ENCODE peak calls at places on chromosomes 7 and 10, in four cellular contexts. I is body of pancreas, A is right lobe of liver, M is breast epithelium. T is an unnamed sample.

GRCh38 chr10:5628366-5628765 is 38.0 kb downstream of the ASB13 start:
- DNase-seq in I (no peak), A (no peak), M (no peak), T (no peak)

GRCh38 chr10:4770766-4771553 is 55.0 kb upstream of the AKR1E2 start:
- DNase-seq in M (no peak), A (no peak), I (no peak), T (no peak)

GRCh38 chr7:56007167-56007652 is 42.8 kb downstream of the NIPSNAP2 start:
- DNase-seq in A (no peak), M (no peak), I (no peak), T (no peak)

GRCh38 chr10:72821606-72822005 is 71.9 kb upstream of the OIT3 start:
- DNase-seq in M (no peak), A (no peak), I (no peak), T (no peak)

GRCh38 chr10:59896186-59896585 is 10.2 kb downstream of the CCDC6 start:
- DNase-seq in A (peak; percentile 25), I (no peak), M (no peak), T (no peak)

GRCh38 chr7:64407148-64407547 is 93.4 kb downstream of the ZNF736 start:
- DNase-seq in I (no peak), A (no peak), M (no peak), T (no peak)

GRCh38 chr7:152910545-152911013 is 151.0 kb downstream of the ACTR3B start:
- DNase-seq in I (peak; percentile 42), M (no peak), A (no peak), T (no peak)

GRCh38 chr7:89584896-89585295 is 569.4 kb upstream of the STEAP1 start:
- DNase-seq in M (no peak), A (no peak), I (no peak), T (no peak)

GRCh38 chr7:142177869-142178268 is 66.4 kb downstream of the MGAM2 start:
- DNase-seq in A (no peak), I (no peak), M (no peak), T (no peak)

GRCh38 chr7:114789942-114790341 is 132.0 kb upstream of the MDFIC start:
- DNase-seq in I (no peak), A (no peak), M (no peak), T (no peak)

GRCh38 chr10:58477122-58477521 is 35.5 kb upstream of the BICC1 start:
- DNase-seq in A (no peak), M (no peak), I (no peak), T (no peak)

GRCh38 chr7:22859676-22860290 is 37.1 kb upstream of the TOMM7 start:
- DNase-seq in I (no peak), M (no peak), A (no peak), T (no peak)

GRCh38 chr10:104350146-104350635 is 3.4 kb upstream of the CFAP58 start:
- DNase-seq in A (no peak), I (no peak), M (no peak), T (peak; percentile 52)

GRCh38 chr7:158816271-158816670 is 13.0 kb downstream of the ESYT2 start:
- DNase-seq in I (no peak), A (no peak), M (no peak), T (no peak)

GRCh38 chr10:83919187-83919586 is 220.1 kb upstream of the GHITM start:
- DNase-seq in M (no peak), A (no peak), I (no peak), T (no peak)

GRCh38 chr7:152162287-152162686 is 136.8 kb downstream of the GALNT11 start:
- DNase-seq in I (no peak), M (no peak), A (no peak), T (no peak)

GRCh38 chr7:91557789-91558396 is 293.7 kb downstream of the FZD1 start:
- DNase-seq in A (no peak), I (no peak), M (peak; percentile 76), T (no peak)

GRCh38 chr10:224571-224970 is 89.3 kb downstream of the ZMYND11 start:
- DNase-seq in M (no peak), A (no peak), I (no peak), T (no peak)

GRCh38 chr10:95236068-95236903 is 42.2 kb downstream of the ACSM6 start:
- DNase-seq in A (no peak), M (no peak), I (no peak), T (no peak)

GRCh38 chr7:108455833-108456677 is at the start of gene NRCAM:
- DNase-seq in M (no peak), I (peak; percentile 88), A (peak; percentile 38), T (no peak)

GRCh38 chr7:142720140-142720773 is 29.0 kb upstream of the PRSS1 start:
- DNase-seq in M (no peak), I (no peak), A (no peak), T (no peak)

GRCh38 chr7:5445991-5446594 is 22.5 kb upstream of the TNRC18 start:
- DNase-seq in I (no peak), M (no peak), A (no peak), T (no peak)

GRCh38 chr10:80457554-80458262 is 3.6 kb downstream of the TSPAN14 start:
- DNase-seq in I (no peak), M (no peak), A (no peak), T (no peak)

GRCh38 chr10:50221470-50221869 is 29.8 kb downstream of the ASAH2 start:
- DNase-seq in I (no peak), M (no peak), A (no peak), T (no peak)

GRCh38 chr10:36344816-36345215 is 702.7 kb upstream of the FZD8 start:
- DNase-seq in A (no peak), I (no peak), M (no peak), T (no peak)

GRCh38 chr10:86400705-86401587 is 34.4 kb upstream of the GRID1 start:
- DNase-seq in I (peak; percentile 65), M (peak; percentile 42), A (peak; percentile 71), T (peak; percentile 81)

GRCh38 chr10:92242910-92243671 is 47.8 kb downstream of the CPEB3 start:
- DNase-seq in A (peak; percentile 69), I (peak; percentile 68), M (peak; percentile 39), T (peak; percentile 52)

GRCh38 chr7:74061840-74062539 is 21.6 kb upstream of the LIMK1 start:
- DNase-seq in A (peak; percentile 81), M (peak; percentile 84), I (peak; percentile 92), T (peak; percentile 59)

GRCh38 chr10:132265878-132266496 is 41.8 kb downstream of the STK32C start:
- DNase-seq in M (no peak), I (no peak), A (peak; percentile 14), T (no peak)

GRCh38 chr10:49667991-49668390 is 11.5 kb upstream of the C10orf53 start:
- DNase-seq in I (no peak), M (no peak), A (no peak), T (no peak)

GRCh38 chr7:135859548-135859947 is 110.9 kb upstream of the FAM180A start:
- DNase-seq in M (no peak), I (no peak), A (no peak), T (no peak)

GRCh38 chr7:148963583-148964509 is 64.5 kb downstream of the PDIA4 start:
- DNase-seq in M (no peak), A (no peak), I (peak; percentile 20), T (no peak)

GRCh38 chr10:104297697-104298660 is 29.0 kb downstream of the GSTO2 start:
- DNase-seq in M (no peak), I (no peak), A (no peak), T (no peak)

GRCh38 chr7:17229257-17229656 is 69.2 kb upstream of the AHR start:
- DNase-seq in M (no peak), I (no peak), A (no peak), T (no peak)

DNA sequence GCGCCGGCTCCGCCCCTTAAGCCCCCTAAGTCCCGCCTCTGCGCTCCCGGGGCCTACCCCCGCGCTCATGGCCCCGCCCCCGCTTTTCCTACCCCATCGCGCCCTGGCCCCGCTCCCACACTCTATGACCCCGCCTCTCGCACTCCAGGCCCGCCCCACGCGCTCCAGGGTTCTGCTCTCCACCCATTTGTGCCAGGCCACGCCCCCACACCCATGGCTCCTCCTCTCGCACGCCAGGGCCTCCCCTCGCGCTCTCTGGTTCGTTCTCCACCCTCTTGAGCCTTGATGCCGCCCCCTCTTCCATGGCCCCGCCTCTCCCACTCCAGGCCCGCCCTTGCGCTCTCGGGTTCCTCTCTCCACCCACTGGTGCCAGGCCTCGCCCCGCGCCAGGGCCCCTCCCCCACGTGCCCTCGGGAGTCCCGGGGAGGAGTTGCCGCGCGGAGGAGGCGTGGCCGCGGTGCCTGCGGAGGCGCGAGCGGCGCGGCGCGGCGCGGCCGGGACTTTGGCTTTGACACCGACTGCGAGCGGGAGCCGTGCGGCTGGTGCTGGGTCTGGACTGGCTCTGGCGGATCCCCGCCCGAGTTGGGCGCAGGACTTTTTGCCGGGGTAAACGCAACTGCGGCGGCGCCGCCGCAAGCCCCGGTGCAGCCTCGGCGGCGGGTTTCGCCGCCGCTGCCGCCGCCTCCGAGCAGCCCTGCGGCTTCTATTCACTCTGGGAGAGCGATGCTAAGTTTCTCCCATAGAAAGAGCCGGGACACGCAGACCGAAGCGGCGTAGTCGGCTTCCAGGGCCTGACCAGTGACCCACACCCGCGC is at the start of gene EEPD1:
- DNase-seq in I (peak; percentile 100), M (peak; percentile 99), A (peak; percentile 100), T (peak; percentile 98)
- TF ChIP-seq POLR2A in I (peak; percentile 83), M (no peak), A (peak; percentile 98), T (peak; percentile 90)

GRCh38 chr7:123637878-123638277 is 17.8 kb upstream of the LMOD2 start:
- DNase-seq in M (no peak), A (no peak), I (no peak), T (no peak)

GRCh38 chr7:123639646-123640045 is 16.0 kb upstream of the LMOD2 start:
- DNase-seq in I (no peak), A (no peak), M (no peak), T (no peak)

GRCh38 chr7:123640583-123640982 is 15.1 kb upstream of the LMOD2 start:
- DNase-seq in A (no peak), I (no peak), M (no peak), T (no peak)

GRCh38 chr7:123635551-123636359 is 19.9 kb upstream of the LMOD2 start:
- DNase-seq in A (no peak), I (no peak), M (no peak), T (no peak)

DNA sequence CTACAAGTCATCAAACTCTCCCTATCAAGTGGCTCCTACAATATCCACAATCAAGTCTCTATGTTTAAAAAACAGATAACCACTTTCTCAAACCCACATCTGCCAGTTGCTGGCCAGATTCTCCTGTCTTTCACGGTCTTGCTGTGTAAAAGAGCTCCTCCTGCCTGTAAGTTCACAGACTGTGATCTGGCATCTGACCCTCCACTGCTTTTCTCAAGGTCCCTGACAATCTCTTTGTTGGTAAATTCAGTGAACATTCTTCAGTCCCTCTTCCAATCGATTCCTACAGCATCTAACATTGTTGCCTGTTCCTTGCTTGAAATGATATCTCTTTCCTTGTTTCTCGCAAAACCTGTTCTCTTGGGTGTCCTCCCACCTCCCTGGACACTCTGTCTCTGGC is 18.5 kb upstream of the LMOD2 start:
- DNase-seq in M (no peak), A (no peak), I (no peak), T (no peak)
- TF ChIP-seq CTCF in M (no peak), A (no peak), I (no peak), T (no peak)

DNA sequence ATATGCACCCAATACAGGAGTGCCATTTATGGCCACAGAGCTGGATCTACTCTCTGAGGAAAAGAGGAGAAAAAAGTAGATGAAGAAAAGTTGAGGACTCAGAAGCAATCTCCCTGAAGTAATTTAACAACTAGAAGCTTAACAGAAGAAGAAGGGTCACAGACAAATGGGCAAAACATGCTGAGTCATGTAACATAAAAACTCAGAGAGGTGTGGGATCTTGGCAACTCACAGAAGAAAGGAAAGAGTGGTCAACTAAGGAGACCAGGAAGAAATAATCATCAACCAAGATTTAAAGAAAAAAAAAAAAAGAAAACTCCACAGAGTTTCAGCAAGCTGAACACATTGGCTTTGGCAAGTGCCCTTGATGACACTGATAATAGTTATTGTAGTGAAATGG is 51.8 kb upstream of the BET1 start:
- DNase-seq in I (no peak), A (no peak), M (no peak), T (no peak)
- H3K27ac ChIP-seq in I (no peak overlapping the region), A (no peak overlapping the region), M (no peak overlapping the region), T (no peak overlapping the region)

GRCh38 chr10:16788125-16788524 is 29.1 kb downstream of the RSU1 start:
- DNase-seq in I (no peak), M (no peak), A (no peak), T (no peak)
- TF ChIP-seq POLR2A in I (no peak), M (no peak), A (no peak), T (no peak)